ENCODE peak calls at places on chromosome 21, in seven cellular contexts. N, S, Q, H, C, V and Y are unnamed samples.

GRCh38 chr21:36859744-36860501 is 106.5 kb downstream of the HLCS start:
- DNase-seq in N (peak; percentile 35), S (peak; percentile 50), Q (peak; percentile 73), H (peak; percentile 8), C (no peak), V (peak; percentile 2), Y (peak; percentile 87)

GRCh38 chr21:36355868-36356267 is 29.3 kb upstream of the CHAF1B start:
- DNase-seq in N (no peak), S (no peak), Q (no peak), H (no peak), C (no peak), V (no peak), Y (no peak)

GRCh38 chr21:37463083-37463780 is 96.7 kb downstream of the DYRK1A start:
- DNase-seq in N (no peak), S (peak; percentile 49), Q (peak; percentile 62), H (peak; percentile 10), C (peak; percentile 49), V (no peak), Y (no peak)

GRCh38 chr21:40841524-40842196 is 5.3 kb downstream of the DSCAM start:
- DNase-seq in N (peak; percentile 41), S (peak; percentile 59), Q (peak; percentile 40), H (no peak), C (peak; percentile 95), V (no peak), Y (no peak)

GRCh38 chr21:39016740-39017315 is 166.4 kb downstream of the PSMG1 start:
- DNase-seq in N (no peak), S (no peak), Q (no peak), H (no peak), C (no peak), V (no peak), Y (no peak)

GRCh38 chr21:18298228-18298627 is 53.6 kb downstream of the CHODL start:
- DNase-seq in N (no peak), S (no peak), Q (no peak), H (no peak), C (no peak), V (no peak), Y (no peak)

GRCh38 chr21:32423846-32424535 is 11.5 kb downstream of the EVA1C start:
- DNase-seq in N (no peak), S (no peak), Q (no peak), H (no peak), C (no peak), V (no peak), Y (no peak)

GRCh38 chr21:46256501-46256994 is 28.0 kb upstream of the LSS start:
- DNase-seq in N (no peak), S (no peak), Q (no peak), H (no peak), C (no peak), V (no peak), Y (no peak)

GRCh38 chr21:46154155-46154954 is 1.0 kb downstream of the FTCD start:
- DNase-seq in N (no peak), S (no peak), Q (no peak), H (no peak), C (no peak), V (no peak), Y (peak; percentile 44)

GRCh38 chr21:40381111-40381510 is 465.8 kb downstream of the DSCAM start:
- DNase-seq in N (no peak), S (no peak), Q (no peak), H (no peak), C (no peak), V (no peak), Y (no peak)

GRCh38 chr21:46515109-46515508 is 56.4 kb downstream of the DIP2A start:
- DNase-seq in N (peak; percentile 77), S (no peak), Q (no peak), H (no peak), C (no peak), V (no peak), Y (no peak)